ENCODE peak calls at places on chromosomes 16 and 17, in eight cellular contexts. M is adrenal gland, K is NB4, N is A549, Y is prostate gland, R is right lobe of liver, I is esophagus muscularis mucosa, W is IMR-90. O is an unnamed sample.

GRCh38 chr17:58525239-58525638 is 10.8 kb upstream of the MTMR4 start:
- DNase-seq in K (no peak), R (no peak), Y (no peak), W (peak), I (no peak), M (no peak), N (no peak), O (no peak)

GRCh38 chr16:75402174-75402820 is 31.0 kb downstream of the CFDP1 start:
- DNase-seq in M (no peak), K (no peak), I (no peak), W (peak), N (no peak), R (no peak), Y (no peak), O (no peak)

GRCh38 chr17:3589784-3590183 is 19.4 kb downstream of the TRPV1 start:
- DNase-seq in Y (no peak), K (no peak), W (no peak), R (no peak), M (no peak), N (no peak), I (no peak), O (no peak)

GRCh38 chr16:11165894-11166665 is 89.9 kb downstream of the SOCS1 start:
- DNase-seq in M (no peak), R (no peak), I (no peak), N (no peak), W (no peak), K (no peak), Y (no peak), O (peak)

GRCh38 chr16:17345043-17345442 is 125.7 kb downstream of the XYLT1 start:
- DNase-seq in Y (peak), N (no peak), W (peak), R (no peak), K (peak), M (no peak), I (peak), O (no peak)

GRCh38 chr17:48596735-48597491 is 3.3 kb upstream of the HOXB5 start:
- DNase-seq in Y (no peak), W (peak), I (no peak), R (no peak), N (no peak), K (no peak), M (no peak), O (peak)

GRCh38 chr16:67268136-67268579 is 11.2 kb upstream of the PLEKHG4 start:
- DNase-seq in Y (no peak), R (no peak), I (no peak), W (peak), N (peak), M (peak), K (peak), O (peak)

GRCh38 chr16:59046335-59046734 is 312.2 kb upstream of the GOT2 start:
- DNase-seq in R (no peak), K (no peak), N (no peak), Y (no peak), W (peak), M (no peak), I (no peak), O (no peak)

GRCh38 chr17:5126719-5127488 is 11.1 kb downstream of the USP6 start:
- DNase-seq in M (peak), R (no peak), Y (no peak), I (peak), K (no peak), W (no peak), N (no peak), O (no peak)

GRCh38 chr16:15493416-15494181 is 59.2 kb downstream of the BMERB1 start:
- DNase-seq in I (no peak), W (peak), Y (no peak), N (no peak), K (no peak), R (no peak), M (no peak), O (no peak)

GRCh38 chr17:10059684-10060211 is 138.7 kb downstream of the GAS7 start:
- DNase-seq in I (no peak), M (no peak), N (no peak), Y (no peak), K (no peak), W (peak), R (no peak), O (no peak)

GRCh38 chr17:42618442-42619150 is 9.1 kb downstream of the TUBG1 start:
- DNase-seq in K (peak), W (no peak), N (peak), R (peak), I (no peak), Y (peak), M (peak), O (no peak)

GRCh38 chr17:68437979-68438877 is 19.1 kb downstream of the WIPI1 start:
- DNase-seq in M (no peak), R (peak), N (no peak), Y (no peak), K (peak), I (no peak), W (peak), O (peak)
- TF ChIP-seq POLR2A in M (no peak), R (no peak), N (no peak), Y (no peak), K (no peak), I (no peak), W (no peak), O (no peak)

GRCh38 chr17:75126954-75127353 is 4.6 kb downstream of the NT5C start:
- DNase-seq in K (no peak), Y (no peak), W (no peak), I (no peak), N (no peak), M (no peak), R (peak), O (no peak)

GRCh38 chr17:75130059-75130631 is 1.4 kb downstream of the NT5C start:
- DNase-seq in W (no peak), M (no peak), R (no peak), I (no peak), K (no peak), N (no peak), Y (no peak), O (peak)

GRCh38 chr17:75129576-75129975 is 2.0 kb downstream of the NT5C start:
- DNase-seq in Y (no peak), R (no peak), K (no peak), N (no peak), M (no peak), W (no peak), I (no peak), O (peak)

GRCh38 chr17:75130632-75131277 is 787 bp downstream of the NT5C start:
- DNase-seq in N (peak), I (no peak), Y (peak), W (peak), M (peak), R (peak), K (peak), O (peak)

GRCh38 chr17:75128694-75129505 is 2.6 kb downstream of the NT5C start:
- DNase-seq in N (no peak), I (no peak), Y (no peak), M (no peak), W (no peak), R (no peak), K (no peak), O (peak)
- TF ChIP-seq POLR2A in N (no peak), I (no peak), Y (no peak), M (no peak), W (no peak), R (no peak), K (no peak), O (no peak)

GRCh38 chr17:68512247-68512966 is at the start of gene PRKAR1A:
- DNase-seq in M (peak), W (peak), Y (peak), R (peak), N (peak), I (peak), K (peak), O (peak)
- TF ChIP-seq POLR2A in M (peak), W (peak), Y (peak), R (peak), N (peak), I (peak), K (peak), O (peak)

GRCh38 chr17:76452646-76453430 is at the start of gene UBE2O:
- DNase-seq in M (peak), R (peak), Y (peak), W (peak), K (peak), N (peak), I (peak), O (peak)
- TF ChIP-seq POLR2A in M (peak), R (peak), Y (peak), W (peak), K (peak), N (peak), I (no peak), O (no peak)

DNA sequence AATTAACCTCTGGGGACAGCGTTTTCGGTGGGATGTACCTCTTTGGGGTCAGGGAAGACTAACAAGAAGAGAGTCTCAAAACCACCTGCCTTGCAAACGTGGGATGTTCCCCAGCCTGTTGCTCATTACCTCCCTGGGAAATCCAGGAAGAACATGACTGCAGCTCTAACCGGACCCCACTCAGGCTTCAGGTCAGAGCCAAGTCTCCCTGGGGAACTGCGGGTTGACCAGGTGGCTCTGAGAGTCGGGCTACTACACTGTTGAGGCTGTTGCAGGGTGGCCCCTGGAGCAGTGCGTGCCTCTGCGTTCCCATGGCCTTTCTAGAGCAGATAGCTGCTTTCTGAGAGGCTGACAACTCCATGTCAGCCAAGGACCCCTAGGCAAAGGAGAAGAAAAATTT is 309.1 kb downstream of the FOXL1 start:
- DNase-seq in I (no peak), R (no peak), Y (no peak), K (no peak), M (no peak), W (no peak), N (no peak), O (peak)
- TF ChIP-seq POLR2A in I (no peak), R (no peak), Y (no peak), K (no peak), M (no peak), W (no peak), N (no peak), O (no peak)

DNA sequence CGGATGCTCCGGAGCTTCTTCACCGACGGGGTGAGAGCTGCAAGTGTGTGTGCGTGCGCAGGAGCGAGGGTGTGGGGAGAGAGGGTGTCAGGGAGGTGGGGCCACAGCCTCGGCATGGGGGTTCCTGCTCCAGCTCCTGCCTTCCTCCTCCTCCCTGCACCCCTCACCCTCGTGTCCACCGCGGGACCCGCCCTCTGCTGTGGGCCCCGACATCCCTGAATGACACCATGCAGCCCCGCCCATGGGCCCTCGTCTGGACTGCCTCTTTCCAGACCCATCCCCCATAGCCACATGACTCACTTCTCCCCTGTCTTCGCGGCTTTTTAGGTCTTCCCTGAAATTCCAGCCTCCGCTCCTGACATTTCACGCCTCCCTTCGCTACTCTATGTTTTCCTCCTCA is 41.6 kb downstream of the ARHGAP23 start:
- DNase-seq in M (no peak), Y (no peak), K (no peak), I (no peak), W (peak), R (no peak), N (no peak), O (no peak)
- TF ChIP-seq POLR2A in M (no peak), Y (no peak), K (no peak), I (no peak), W (no peak), R (no peak), N (no peak), O (no peak)

GRCh38 chr16:57266531-57267268 is 17.8 kb downstream of the PLLP start:
- DNase-seq in R (peak), N (no peak), W (no peak), M (no peak), K (peak), I (no peak), Y (peak), O (no peak)

GRCh38 chr16:57264381-57264780 is 19.3 kb downstream of the ARL2BP start:
- DNase-seq in R (peak), M (no peak), K (peak), Y (no peak), N (no peak), W (no peak), I (no peak), O (peak)

GRCh38 chr16:57264950-57265371 is 19.5 kb downstream of the PLLP start:
- DNase-seq in R (peak), Y (peak), I (no peak), M (no peak), N (no peak), W (no peak), K (no peak), O (peak)

GRCh38 chr16:57263585-57264351 is 18.7 kb downstream of the ARL2BP start:
- DNase-seq in W (no peak), R (peak), K (no peak), M (no peak), I (no peak), Y (no peak), N (no peak), O (peak)

GRCh38 chr16:57265850-57266530 is 18.5 kb downstream of the PLLP start:
- DNase-seq in K (no peak), M (no peak), W (no peak), R (peak), Y (peak), N (no peak), I (no peak), O (peak)
- TF ChIP-seq POLR2A in K (no peak), M (no peak), W (no peak), R (no peak), Y (no peak), N (no peak), I (no peak), O (no peak)

DNA sequence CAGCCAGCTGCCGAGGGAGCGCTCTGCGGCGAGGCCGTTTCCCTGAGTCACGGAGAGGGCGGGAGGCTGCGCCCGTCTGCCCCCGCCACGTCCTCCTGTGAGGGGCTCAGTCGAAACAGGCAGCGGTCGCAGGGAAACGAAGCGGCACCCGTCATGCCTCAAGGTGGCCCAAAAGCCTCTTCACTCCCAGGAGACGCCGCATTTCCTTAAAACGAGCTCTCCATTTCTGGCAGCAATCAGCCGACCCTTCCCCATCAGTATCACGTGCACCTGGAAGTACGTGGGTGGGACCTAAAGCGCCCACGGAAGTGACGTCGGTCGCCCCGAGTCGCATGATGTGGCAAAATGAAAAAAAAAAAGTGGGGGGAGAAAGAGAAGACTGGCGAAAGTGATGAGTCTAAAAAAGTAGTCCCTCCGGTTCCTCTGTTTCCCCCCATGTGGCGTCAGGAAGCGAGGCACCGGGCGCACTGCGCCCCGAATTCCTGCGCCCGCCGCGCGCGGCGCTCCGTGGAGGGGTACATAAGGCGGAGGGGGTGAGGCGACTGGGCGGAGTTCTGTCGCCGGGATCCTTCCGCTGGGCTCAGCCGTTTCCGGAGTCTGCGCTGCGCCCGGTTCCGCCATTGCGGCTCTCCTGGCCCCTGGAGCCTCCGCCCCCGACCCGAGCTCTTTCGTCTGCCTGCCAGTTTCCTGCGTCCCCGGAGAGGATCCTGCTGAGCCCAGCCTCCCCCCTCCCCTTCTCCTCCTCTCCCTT is at the start of gene CLTC:
- DNase-seq in M (peak), N (peak), R (peak), K (peak), I (peak), Y (peak), W (peak), O (peak)
- TF ChIP-seq POLR2A in M (peak), N (peak), R (peak), K (peak), I (peak), Y (peak), W (peak), O (peak)

DNA sequence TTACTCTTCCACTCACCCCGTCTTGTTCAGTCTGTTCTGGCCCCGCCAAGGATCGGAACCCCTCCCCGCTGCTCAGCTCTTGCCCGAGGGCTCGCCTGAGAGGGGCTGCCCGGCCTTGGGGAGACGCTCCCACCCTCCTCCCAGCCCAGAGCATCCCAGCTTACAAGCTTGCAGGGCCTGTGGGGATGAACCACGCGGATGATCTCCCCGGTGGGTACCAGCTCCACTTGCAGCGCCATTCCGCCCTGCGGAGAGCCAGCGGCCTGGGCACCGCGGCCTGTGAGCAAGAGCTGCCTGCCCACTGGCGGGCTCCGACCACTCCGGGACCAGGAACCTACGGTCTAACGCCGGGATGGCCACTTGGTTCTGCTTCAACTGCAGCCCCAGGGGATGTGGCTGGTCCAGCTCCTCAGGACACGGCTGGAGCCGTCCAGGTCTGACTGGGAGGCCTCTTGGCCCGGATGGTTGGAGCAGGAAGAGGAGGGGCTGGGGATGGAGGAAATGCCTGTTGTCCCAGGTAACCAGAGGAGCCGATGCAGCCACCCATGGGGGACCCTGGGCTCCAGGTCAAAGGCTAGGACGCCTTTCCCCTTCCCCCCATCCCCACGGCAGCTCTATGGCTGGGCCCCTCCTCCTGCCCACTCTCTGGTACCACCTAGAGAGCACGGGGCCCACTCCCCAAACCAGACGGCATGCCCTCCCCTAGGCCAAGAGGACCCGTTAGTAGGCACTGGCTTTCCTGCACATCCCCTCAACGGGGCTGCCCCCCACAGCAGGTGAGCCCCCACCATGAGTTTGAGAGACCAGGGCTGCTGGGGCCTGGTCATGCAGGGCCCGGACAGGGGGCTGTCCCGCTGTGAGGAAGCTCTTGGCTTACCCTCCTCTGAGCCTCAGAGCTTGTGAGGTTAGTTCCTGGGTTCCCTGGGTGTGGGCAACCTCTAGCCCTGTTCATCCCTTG is at the start of gene MYO1C:
- DNase-seq in M (no peak), W (no peak), K (no peak), I (no peak), N (no peak), Y (no peak), R (no peak), O (peak)
- TF ChIP-seq POLR2A in M (no peak), W (no peak), K (no peak), I (no peak), N (no peak), Y (no peak), R (no peak), O (no peak)